ENCODE peak calls at places on chromosomes 7 and 10, in five cellular contexts. One of them, this sample, is unnamed.

GRCh38 chr10:77186936-77187335 is 450.7 kb downstream of the KCNMA1 start:
- DNase-seq in transverse colon: no peak
- DNase-seq in psoas muscle: no peak
- DNase-seq in fibroblast of lung: no peak
- DNase-seq in Panc1: no peak
- DNase-seq in this sample: no peak

GRCh38 chr10:61064356-61064755 is 120.4 kb upstream of the RHOBTB1 start:
- DNase-seq in transverse colon: no peak
- DNase-seq in psoas muscle: no peak
- DNase-seq in fibroblast of lung: no peak
- DNase-seq in Panc1: no peak
- DNase-seq in this sample: no peak

GRCh38 chr10:59823111-59823510 is 69.9 kb upstream of the MRLN start:
- DNase-seq in transverse colon: no peak
- DNase-seq in psoas muscle: no peak
- DNase-seq in fibroblast of lung: no peak
- DNase-seq in Panc1: no peak
- DNase-seq in this sample: no peak

GRCh38 chr7:157609516-157609915 is 272.7 kb downstream of the DNAJB6 start:
- DNase-seq in transverse colon: no peak
- DNase-seq in psoas muscle: no peak
- DNase-seq in fibroblast of lung: no peak
- DNase-seq in Panc1: no peak
- DNase-seq in this sample: no peak

GRCh38 chr7:150778738-150779301 is 21.3 kb downstream of the TMEM176B start:
- DNase-seq in transverse colon: peak
- DNase-seq in psoas muscle: peak
- DNase-seq in fibroblast of lung: peak
- DNase-seq in Panc1: peak
- DNase-seq in this sample: peak

GRCh38 chr10:37436361-37436760 is 311.0 kb downstream of the ANKRD30A start:
- DNase-seq in transverse colon: no peak
- DNase-seq in psoas muscle: no peak
- DNase-seq in fibroblast of lung: no peak
- DNase-seq in Panc1: no peak
- DNase-seq in this sample: no peak

GRCh38 chr10:69636626-69637550 is 6.8 kb downstream of the FAM241B start:
- DNase-seq in transverse colon: peak
- DNase-seq in psoas muscle: no peak
- DNase-seq in fibroblast of lung: no peak
- DNase-seq in Panc1: no peak
- DNase-seq in this sample: peak

GRCh38 chr7:12716134-12716667 is 28.8 kb downstream of the ARL4A start:
- DNase-seq in transverse colon: no peak
- DNase-seq in psoas muscle: no peak
- DNase-seq in fibroblast of lung: peak
- DNase-seq in Panc1: no peak
- DNase-seq in this sample: peak

GRCh38 chr10:94038024-94038423 is 44.3 kb downstream of the PLCE1 start:
- DNase-seq in transverse colon: no peak
- DNase-seq in psoas muscle: no peak
- DNase-seq in fibroblast of lung: peak
- DNase-seq in Panc1: no peak
- DNase-seq in this sample: no peak

GRCh38 chr7:151400626-151401315 is 9.1 kb downstream of the WDR86 start:
- DNase-seq in transverse colon: no peak
- DNase-seq in psoas muscle: peak
- DNase-seq in fibroblast of lung: no peak
- DNase-seq in Panc1: no peak
- DNase-seq in this sample: no peak

GRCh38 chr7:16644987-16645592 is 464 bp downstream of the ANKMY2 start:
- DNase-seq in transverse colon: peak
- DNase-seq in psoas muscle: no peak
- DNase-seq in fibroblast of lung: peak
- DNase-seq in Panc1: no peak
- DNase-seq in this sample: peak

GRCh38 chr7:154769527-154769926 is 233.4 kb downstream of the PAXIP1 start:
- DNase-seq in transverse colon: no peak
- DNase-seq in psoas muscle: no peak
- DNase-seq in fibroblast of lung: no peak
- DNase-seq in Panc1: no peak
- DNase-seq in this sample: no peak

GRCh38 chr10:5512331-5512730 is 12.4 kb upstream of the CALML3 start:
- DNase-seq in transverse colon: no peak
- DNase-seq in psoas muscle: peak
- DNase-seq in fibroblast of lung: no peak
- DNase-seq in Panc1: no peak
- DNase-seq in this sample: no peak

GRCh38 chr10:86795353-86795752 is 38.9 kb downstream of the BMPR1A start:
- DNase-seq in transverse colon: no peak
- DNase-seq in psoas muscle: no peak
- DNase-seq in fibroblast of lung: peak
- DNase-seq in Panc1: peak
- DNase-seq in this sample: peak

GRCh38 chr10:86801995-86802394 is 45.6 kb downstream of the BMPR1A start:
- DNase-seq in transverse colon: no peak
- DNase-seq in psoas muscle: no peak
- DNase-seq in fibroblast of lung: no peak
- DNase-seq in Panc1: no peak
- DNase-seq in this sample: no peak

GRCh38 chr10:86799188-86799845 is 42.9 kb downstream of the BMPR1A start:
- DNase-seq in transverse colon: no peak
- DNase-seq in psoas muscle: no peak
- DNase-seq in fibroblast of lung: no peak
- DNase-seq in Panc1: no peak
- DNase-seq in this sample: no peak

GRCh38 chr10:86798636-86799035 is 42.2 kb downstream of the BMPR1A start:
- DNase-seq in transverse colon: no peak
- DNase-seq in psoas muscle: no peak
- DNase-seq in fibroblast of lung: peak
- DNase-seq in Panc1: no peak
- DNase-seq in this sample: no peak

DNA sequence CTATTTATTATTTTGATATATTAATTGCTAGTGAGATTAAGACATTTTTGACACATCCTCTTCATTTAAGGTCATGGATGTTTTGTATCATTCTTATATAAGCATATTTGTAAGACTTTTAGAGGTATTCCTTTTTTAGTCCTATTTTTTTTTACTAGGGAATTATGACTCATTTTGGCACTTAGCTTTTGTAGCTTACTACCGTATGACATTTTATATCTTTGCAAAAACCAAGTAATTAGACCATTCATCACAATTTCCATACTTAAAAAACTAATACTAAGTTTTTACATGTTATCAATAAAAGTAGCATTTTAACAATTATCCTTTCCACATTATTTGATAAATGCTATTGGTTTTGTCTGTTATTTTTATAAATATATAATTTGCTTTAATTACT is 41.6 kb downstream of the BMPR1A start:
- DNase-seq in transverse colon: no peak
- DNase-seq in psoas muscle: no peak
- DNase-seq in fibroblast of lung: peak
- DNase-seq in Panc1: no peak
- DNase-seq in this sample: no peak
- H3K4me3 ChIP-seq in transverse colon: no peak
- H3K4me3 ChIP-seq in psoas muscle: no peak
- H3K4me3 ChIP-seq in fibroblast of lung: no peak
- H3K4me3 ChIP-seq in Panc1: no peak
- H3K4me3 ChIP-seq in this sample: no peak

GRCh38 chr10:34372509-34372908 is 442.6 kb downstream of the PARD3 start:
- DNase-seq in transverse colon: no peak
- DNase-seq in psoas muscle: no peak
- DNase-seq in fibroblast of lung: no peak
- DNase-seq in Panc1: no peak
- DNase-seq in this sample: no peak
- TF ChIP-seq CTCF in transverse colon: no peak
- TF ChIP-seq CTCF in psoas muscle: no peak
- TF ChIP-seq CTCF in fibroblast of lung: no peak
- TF ChIP-seq CTCF in Panc1: no peak
- TF ChIP-seq CTCF in this sample: no peak

GRCh38 chr10:122128357-122128756 is 139.4 kb downstream of the TACC2 start:
- DNase-seq in transverse colon: peak
- DNase-seq in psoas muscle: peak
- DNase-seq in fibroblast of lung: peak
- DNase-seq in Panc1: no peak
- DNase-seq in this sample: peak
- H3K4me3 ChIP-seq in transverse colon: peak
- H3K4me3 ChIP-seq in psoas muscle: peak
- H3K4me3 ChIP-seq in fibroblast of lung: peak
- H3K4me3 ChIP-seq in Panc1: peak
- H3K4me3 ChIP-seq in this sample: peak

DNA sequence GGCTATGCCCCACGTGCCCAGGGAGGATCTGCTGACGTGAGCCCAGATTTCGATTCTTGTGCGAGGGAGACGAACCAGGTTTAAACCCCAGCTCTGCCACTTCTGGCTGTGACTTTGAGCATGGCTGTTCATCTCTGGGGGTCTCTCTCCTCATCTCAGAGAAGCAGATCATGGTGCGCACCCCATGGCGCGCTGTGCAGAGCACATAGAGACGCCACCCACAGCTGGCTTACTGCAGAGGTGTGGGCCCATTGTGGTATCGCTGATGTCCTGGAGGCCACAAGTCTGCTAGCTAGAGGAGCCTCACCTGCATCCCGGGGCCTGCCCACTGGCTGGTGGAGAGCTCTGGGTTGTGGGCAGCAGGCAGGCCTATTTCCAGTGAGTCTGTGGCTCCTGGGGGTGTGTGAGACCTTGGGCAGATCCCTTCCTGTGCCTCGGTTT is 140.5 kb downstream of the LHPP start:
- DNase-seq in transverse colon: no peak
- DNase-seq in psoas muscle: peak
- DNase-seq in fibroblast of lung: no peak
- DNase-seq in Panc1: no peak
- DNase-seq in this sample: no peak
- TF ChIP-seq CTCF in transverse colon: no peak
- TF ChIP-seq CTCF in psoas muscle: no peak
- TF ChIP-seq CTCF in fibroblast of lung: no peak
- TF ChIP-seq CTCF in Panc1: no peak
- TF ChIP-seq CTCF in this sample: no peak

GRCh38 chr7:118621810-118622209 is 397.3 kb downstream of the ANKRD7 start:
- DNase-seq in transverse colon: no peak
- DNase-seq in psoas muscle: no peak
- DNase-seq in fibroblast of lung: no peak
- DNase-seq in Panc1: no peak
- DNase-seq in this sample: no peak
- H3K4me3 ChIP-seq in transverse colon: no peak
- H3K4me3 ChIP-seq in psoas muscle: no peak
- H3K4me3 ChIP-seq in fibroblast of lung: no peak
- H3K4me3 ChIP-seq in Panc1: no peak
- H3K4me3 ChIP-seq in this sample: no peak

GRCh38 chr7:98137134-98137825 is 30.6 kb downstream of the LMTK2 start:
- DNase-seq in transverse colon: no peak
- DNase-seq in psoas muscle: no peak
- DNase-seq in fibroblast of lung: no peak
- DNase-seq in Panc1: no peak
- DNase-seq in this sample: no peak
- TF ChIP-seq CTCF in transverse colon: no peak
- TF ChIP-seq CTCF in psoas muscle: no peak
- TF ChIP-seq CTCF in fibroblast of lung: no peak
- TF ChIP-seq CTCF in Panc1: peak
- TF ChIP-seq CTCF in this sample: no peak

GRCh38 chr10:113644185-113645120 is 19.4 kb downstream of the NRAP start:
- DNase-seq in transverse colon: peak
- DNase-seq in psoas muscle: no peak
- DNase-seq in fibroblast of lung: peak
- DNase-seq in Panc1: no peak
- DNase-seq in this sample: peak

GRCh38 chr10:113643183-113643582 is 20.7 kb downstream of the NRAP start:
- DNase-seq in transverse colon: no peak
- DNase-seq in psoas muscle: no peak
- DNase-seq in fibroblast of lung: no peak
- DNase-seq in Panc1: no peak
- DNase-seq in this sample: no peak

GRCh38 chr10:113641702-113642101 is 22.1 kb downstream of the NRAP start:
- DNase-seq in transverse colon: no peak
- DNase-seq in psoas muscle: no peak
- DNase-seq in fibroblast of lung: no peak
- DNase-seq in Panc1: no peak
- DNase-seq in this sample: no peak

DNA sequence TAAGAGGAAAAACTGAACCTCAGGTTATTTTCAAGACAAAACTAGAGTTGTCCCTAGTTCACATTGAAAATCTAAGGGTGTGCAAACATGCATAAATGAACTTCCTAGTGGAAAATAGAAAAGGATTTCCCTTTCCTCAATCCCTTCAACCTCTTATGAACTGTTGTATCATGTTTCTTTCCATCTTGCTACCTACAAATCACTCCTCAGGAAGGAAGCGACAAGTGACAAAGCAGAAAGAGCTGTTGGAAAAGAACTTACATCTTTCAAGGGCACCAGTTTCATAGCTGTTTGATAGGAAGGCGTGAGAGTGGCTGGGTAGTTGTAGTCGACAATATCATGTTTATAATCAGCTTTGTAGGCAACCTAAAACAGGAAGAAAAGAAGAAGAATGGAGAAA is 23.9 kb downstream of the NRAP start:
- DNase-seq in transverse colon: no peak
- DNase-seq in psoas muscle: no peak
- DNase-seq in fibroblast of lung: no peak
- DNase-seq in Panc1: no peak
- DNase-seq in this sample: no peak
- H3K4me3 ChIP-seq in transverse colon: no peak
- H3K4me3 ChIP-seq in psoas muscle: no peak
- H3K4me3 ChIP-seq in fibroblast of lung: no peak
- H3K4me3 ChIP-seq in Panc1: no peak
- H3K4me3 ChIP-seq in this sample: no peak

DNA sequence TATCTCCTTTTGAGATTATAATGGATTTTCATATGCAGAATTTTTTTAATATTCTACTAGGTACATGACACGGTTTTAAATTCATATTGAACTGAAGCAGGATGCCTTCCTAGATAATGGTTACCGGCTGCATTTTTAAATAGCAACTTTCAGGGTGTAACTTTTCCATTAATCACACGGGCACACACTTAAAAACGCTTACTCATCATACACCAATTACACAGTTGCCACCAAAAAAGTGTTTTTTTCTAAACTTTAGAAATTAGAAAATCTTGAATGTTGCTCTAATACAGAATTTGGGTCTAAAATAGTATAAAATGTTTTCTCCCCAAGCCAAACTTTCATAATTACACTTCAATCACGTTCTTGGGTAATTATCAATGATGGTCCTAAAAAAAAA is 149.1 kb upstream of the RNF32 start:
- DNase-seq in transverse colon: no peak
- DNase-seq in psoas muscle: no peak
- DNase-seq in fibroblast of lung: no peak
- DNase-seq in Panc1: no peak
- DNase-seq in this sample: no peak
- TF ChIP-seq CTCF in transverse colon: no peak
- TF ChIP-seq CTCF in psoas muscle: no peak
- TF ChIP-seq CTCF in fibroblast of lung: no peak
- TF ChIP-seq CTCF in Panc1: no peak
- TF ChIP-seq CTCF in this sample: no peak